ENCODE peak calls at places on chromosomes 5 and 9, in nine cellular contexts. Y is lower lobe of right lung, K is bronchial epithelial cell, L is sigmoid colon, O is SJCRH30, H is tibial artery, V is cardiac muscle cell, I is skeletal muscle cell, W is fibroblast of lung. C is an unnamed sample.

GRCh38 chr5:34736445-34737119 is 80.5 kb downstream of the RAI14 start:
- DNase-seq in Y (no peak), K (peak), L (no peak), O (no peak), H (no peak), V (no peak), I (no peak), W (no peak), C (no peak)

GRCh38 chr5:17169507-17169906 is 47.9 kb upstream of the BASP1 start:
- DNase-seq in Y (no peak), K (peak), L (no peak), O (no peak), H (no peak), V (no peak), I (no peak), W (peak), C (no peak)

GRCh38 chr5:166178681-166179080 is 2112.8 kb upstream of the WWC1 start:
- DNase-seq in Y (no peak), K (no peak), L (no peak), O (no peak), H (no peak), V (no peak), I (no peak), W (no peak), C (no peak)

GRCh38 chr5:110726249-110727024 is at the start of gene TMEM232:
- DNase-seq in Y (peak), K (peak), L (peak), O (peak), H (peak), V (peak), I (peak), W (peak), C (peak)

GRCh38 chr5:178078197-178078995 is 34.9 kb upstream of the N4BP3 start:
- DNase-seq in Y (no peak), K (peak), L (no peak), O (peak), H (no peak), V (no peak), I (no peak), W (peak), C (no peak)

GRCh38 chr5:64180661-64181343 is 15.2 kb downstream of the RNF180 start:
- DNase-seq in Y (no peak), K (peak), L (no peak), O (no peak), H (peak), V (no peak), I (no peak), W (no peak), C (no peak)

GRCh38 chr9:133786371-133786753 is 48.2 kb upstream of the SARDH start:
- DNase-seq in Y (no peak), K (no peak), L (no peak), O (no peak), H (no peak), V (no peak), I (no peak), W (no peak), C (no peak)

GRCh38 chr9:7710686-7711085 is 88.9 kb downstream of the DMAC1 start:
- DNase-seq in Y (no peak), K (no peak), L (no peak), O (peak), H (no peak), V (no peak), I (no peak), W (no peak), C (no peak)

GRCh38 chr5:115379622-115380344 is 83.3 kb upstream of the CCDC112 start:
- DNase-seq in Y (no peak), K (peak), L (no peak), O (peak), H (no peak), V (no peak), I (no peak), W (no peak), C (no peak)

GRCh38 chr5:95901676-95902646 is 59.7 kb downstream of the ELL2 start:
- DNase-seq in Y (no peak), K (peak), L (no peak), O (no peak), H (no peak), V (no peak), I (peak), W (peak), C (no peak)

GRCh38 chr9:93776873-93777272 is 178.3 kb downstream of the BARX1 start:
- DNase-seq in Y (no peak), K (no peak), L (no peak), O (no peak), H (no peak), V (no peak), I (no peak), W (no peak), C (no peak)

GRCh38 chr5:31918739-31919138 is 255.4 kb downstream of the GOLPH3 start:
- DNase-seq in Y (no peak), K (no peak), L (no peak), O (no peak), H (no peak), V (no peak), I (no peak), W (no peak), C (no peak)

GRCh38 chr5:134079748-134080581 is 34.5 kb upstream of the TCF7 start:
- DNase-seq in Y (no peak), K (no peak), L (peak), O (no peak), H (no peak), V (no peak), I (no peak), W (no peak), C (no peak)

GRCh38 chr5:135822286-135822685 is 12.2 kb upstream of the SLC25A48 start:
- DNase-seq in Y (no peak), K (no peak), L (no peak), O (no peak), H (no peak), V (no peak), I (no peak), W (no peak), C (no peak)

GRCh38 chr9:2072752-2073405 is 57.7 kb downstream of the SMARCA2 start:
- DNase-seq in Y (no peak), K (no peak), L (no peak), O (no peak), H (no peak), V (no peak), I (no peak), W (no peak), C (no peak)

GRCh38 chr9:128556276-128556675 is 3.9 kb downstream of the SPTAN1 start:
- DNase-seq in Y (no peak), K (peak), L (no peak), O (no peak), H (no peak), V (no peak), I (no peak), W (no peak), C (no peak)

GRCh38 chr5:14464101-14464500 is 117.5 kb upstream of the OTULINL start:
- DNase-seq in Y (no peak), K (no peak), L (no peak), O (no peak), H (no peak), V (no peak), I (no peak), W (no peak), C (no peak)

GRCh38 chr9:15584383-15584782 is 31.5 kb downstream of the CCDC171 start:
- DNase-seq in Y (no peak), K (no peak), L (no peak), O (no peak), H (no peak), V (no peak), I (no peak), W (no peak), C (no peak)

GRCh38 chr9:107161338-107161737 is 121.7 kb upstream of the RAD23B start:
- DNase-seq in Y (no peak), K (no peak), L (no peak), O (no peak), H (no peak), V (no peak), I (no peak), W (no peak), C (no peak)

GRCh38 chr5:94689871-94690270 is 71.4 kb downstream of the SLF1 start:
- DNase-seq in Y (no peak), K (no peak), L (no peak), O (no peak), H (no peak), V (no peak), I (no peak), W (peak), C (no peak)

GRCh38 chr5:151719228-151719861 is 32.6 kb upstream of the SPARC start:
- DNase-seq in Y (no peak), K (no peak), L (no peak), O (peak), H (no peak), V (no peak), I (no peak), W (peak), C (no peak)

GRCh38 chr9:95449016-95449415 is 67.8 kb downstream of the PTCH1 start:
- DNase-seq in Y (no peak), K (no peak), L (no peak), O (no peak), H (no peak), V (no peak), I (no peak), W (no peak), C (no peak)

GRCh38 chr9:95446984-95447383 is 69.8 kb downstream of the PTCH1 start:
- DNase-seq in Y (no peak), K (no peak), L (no peak), O (no peak), H (no peak), V (no peak), I (no peak), W (no peak), C (no peak)

GRCh38 chr9:95447660-95448420 is 68.9 kb downstream of the PTCH1 start:
- DNase-seq in Y (no peak), K (no peak), L (no peak), O (peak), H (no peak), V (peak), I (no peak), W (no peak), C (no peak)

GRCh38 chr9:95452176-95452575 is 64.6 kb downstream of the PTCH1 start:
- DNase-seq in Y (no peak), K (no peak), L (no peak), O (no peak), H (no peak), V (no peak), I (no peak), W (no peak), C (no peak)

DNA sequence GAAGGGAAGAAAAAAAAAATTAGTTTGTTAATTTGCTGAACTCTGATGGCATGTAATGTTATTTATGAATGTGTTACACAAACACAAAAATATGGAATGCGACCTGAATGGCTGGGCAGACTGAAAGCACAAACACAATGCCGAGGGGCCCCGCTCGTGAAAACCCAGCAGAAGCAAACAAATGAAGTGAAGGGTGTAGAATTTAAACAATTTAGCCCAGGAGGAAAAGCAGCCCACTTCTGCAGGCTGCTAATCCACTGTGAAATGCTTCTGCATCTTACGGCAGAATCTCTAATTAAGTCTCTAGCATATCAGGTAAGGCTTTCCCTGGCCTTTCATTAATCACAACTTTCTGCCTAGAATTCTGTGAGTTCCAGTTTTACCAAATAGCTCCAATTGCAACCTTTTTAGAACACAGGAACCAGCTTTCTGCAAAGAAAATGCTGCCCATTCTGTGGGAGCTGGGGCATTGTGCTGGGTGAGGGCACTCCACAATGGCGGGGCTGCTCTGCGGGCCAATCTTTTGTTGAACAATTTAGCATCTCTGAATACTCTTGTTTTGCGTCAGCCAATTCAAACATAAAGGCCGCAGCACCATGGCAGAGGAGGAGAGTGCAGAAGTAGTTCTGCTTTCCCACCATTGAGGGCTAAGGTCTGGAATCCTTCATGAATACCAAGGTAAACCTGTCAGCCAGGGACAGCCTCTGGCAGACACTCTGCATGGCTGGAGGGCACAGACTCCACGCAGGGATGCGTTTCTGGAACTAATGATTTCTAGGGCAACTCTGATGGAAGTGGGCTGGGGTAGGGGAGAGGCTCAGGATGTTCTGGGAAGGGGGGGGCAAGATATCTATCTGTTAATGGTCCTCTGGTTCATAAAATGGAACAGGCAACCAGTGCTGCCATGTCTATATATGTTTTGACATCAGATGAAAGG is 66.3 kb downstream of the PTCH1 start:
- DNase-seq in Y (no peak), K (no peak), L (peak), O (no peak), H (no peak), V (peak), I (no peak), W (no peak), C (no peak)
- H3K4me3 ChIP-seq in Y (no peak), K (no peak), L (no peak), O (no peak), H (no peak), V (no peak), I (no peak), W (no peak), C (no peak)

DNA sequence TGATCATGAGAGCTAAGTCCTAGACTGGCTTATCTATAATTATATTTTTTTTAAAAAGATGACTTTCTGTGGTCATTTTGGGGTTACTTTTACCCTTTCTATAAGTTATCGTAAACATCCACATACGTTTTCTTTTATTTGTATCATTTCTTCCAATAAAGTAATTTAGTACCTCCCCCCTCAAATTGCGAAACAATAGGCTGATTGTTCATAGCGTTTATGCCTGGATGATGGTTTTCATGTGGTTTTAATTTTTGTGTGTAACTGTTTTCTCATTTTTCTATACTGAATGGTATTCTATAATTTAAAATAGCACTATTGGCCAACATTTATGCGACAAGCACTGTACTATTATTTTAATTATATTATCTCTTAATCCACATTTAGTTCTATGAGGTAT is 44.5 kb downstream of the SMC5 start:
- DNase-seq in Y (no peak), K (no peak), L (no peak), O (no peak), H (no peak), V (no peak), I (no peak), W (peak), C (no peak)
- H3K4me3 ChIP-seq in Y (no peak), K (no peak), L (no peak), O (no peak), H (no peak), V (no peak), I (no peak), W (no peak), C (no peak)

DNA sequence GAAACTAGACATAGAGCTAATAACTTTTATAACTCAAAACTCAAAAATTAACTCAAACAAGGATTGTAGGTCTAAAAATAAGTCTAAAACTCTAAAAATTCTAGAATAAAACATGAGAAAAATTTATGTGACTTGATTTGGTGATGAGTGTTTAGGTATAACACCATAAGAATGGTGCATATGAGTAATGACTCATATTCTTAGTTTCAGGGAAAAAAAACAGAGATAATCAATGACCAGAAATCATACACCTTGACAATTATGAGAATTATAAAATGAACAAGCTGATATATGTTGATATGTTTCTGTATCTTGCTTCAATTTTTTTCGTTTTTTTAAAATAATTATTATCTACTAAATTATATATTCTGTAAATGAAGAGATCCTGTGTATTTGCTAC is 541.2 kb downstream of the PTPRD start:
- DNase-seq in Y (no peak), K (no peak), L (no peak), O (no peak), H (no peak), V (no peak), I (no peak), W (no peak), C (no peak)
- H3K4me3 ChIP-seq in Y (no peak), K (no peak), L (no peak), O (no peak), H (no peak), V (no peak), I (no peak), W (no peak), C (no peak)

GRCh38 chr9:124658165-124659017 is 112.7 kb downstream of the NR6A1 start:
- DNase-seq in Y (peak), K (peak), L (peak), O (peak), H (peak), V (peak), I (peak), W (peak), C (peak)
- H3K4me3 ChIP-seq in Y (peak), K (peak), L (peak), O (peak), H (peak), V (peak), I (peak), W (peak), C (peak)

GRCh38 chr5:332843-333242 is 11.3 kb downstream of the AHRR start:
- DNase-seq in Y (no peak), K (no peak), L (no peak), O (no peak), H (no peak), V (no peak), I (no peak), W (no peak), C (no peak)
- H3K4me3 ChIP-seq in Y (no peak), K (no peak), L (no peak), O (no peak), H (no peak), V (no peak), I (no peak), W (no peak), C (no peak)

DNA sequence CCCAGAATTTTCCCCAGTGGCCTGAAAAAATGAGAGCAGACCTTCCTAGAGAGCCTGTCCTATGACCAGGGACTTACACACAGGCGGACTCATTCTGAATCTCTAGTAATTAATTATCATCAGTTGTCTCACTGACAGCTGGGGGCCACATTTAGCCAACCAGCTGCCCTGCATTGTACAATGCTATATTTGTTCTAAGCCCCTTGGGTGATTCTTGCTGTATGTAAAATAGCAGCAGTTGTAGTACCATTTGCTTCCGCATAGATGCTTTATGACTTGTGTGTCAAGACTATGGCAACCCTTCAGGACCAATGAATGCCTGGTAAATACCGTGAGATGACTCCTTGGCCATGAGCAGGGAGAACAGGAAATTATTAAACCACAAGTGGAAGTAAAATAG is 415.4 kb upstream of the SEMA6A start:
- DNase-seq in Y (no peak), K (no peak), L (no peak), O (peak), H (no peak), V (peak), I (peak), W (no peak), C (no peak)
- H3K4me3 ChIP-seq in Y (no peak), K (no peak), L (no peak), O (no peak), H (no peak), V (no peak), I (no peak), W (no peak), C (no peak)

DNA sequence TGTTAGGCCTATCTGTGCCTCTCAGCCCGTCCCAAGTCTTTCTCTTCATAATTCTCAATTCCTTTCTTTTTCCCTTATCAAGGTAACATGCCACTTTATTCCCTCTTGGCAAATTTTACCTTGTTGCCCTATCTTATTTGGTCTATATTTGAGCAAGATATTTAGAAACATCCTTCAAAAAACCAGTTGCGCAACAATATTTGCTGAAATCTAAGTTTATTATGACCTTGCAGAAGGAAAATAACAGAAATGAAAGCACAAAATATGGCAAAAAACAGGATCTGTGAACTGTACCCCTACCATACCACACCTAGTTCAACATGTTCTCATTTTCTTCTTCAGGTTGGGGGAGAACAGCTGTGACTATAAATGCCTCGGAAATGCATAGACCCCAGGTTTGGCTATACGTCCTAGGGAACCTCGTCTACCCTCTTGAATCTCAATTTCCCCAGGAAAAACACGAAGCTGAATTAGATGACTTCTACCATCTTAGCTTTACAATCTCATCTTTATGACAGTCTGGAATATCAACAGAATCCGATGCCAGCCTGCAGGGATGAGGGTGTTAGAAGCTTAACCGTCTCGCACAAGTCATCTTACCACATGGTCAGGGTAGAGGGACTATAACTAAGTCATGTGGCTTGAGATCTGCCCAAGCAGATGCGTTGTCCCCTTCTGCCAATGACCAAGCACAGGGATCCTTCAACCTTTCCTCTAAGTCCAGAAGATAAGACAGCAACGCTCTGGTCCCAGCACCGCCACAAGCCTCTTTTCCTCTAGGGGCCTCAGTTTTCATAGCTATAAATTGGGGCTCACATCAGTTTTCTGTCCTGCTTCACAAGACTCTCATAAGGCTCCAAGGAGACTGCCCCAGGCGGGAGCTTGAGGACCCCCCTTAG is 1.3 kb downstream of the LCP2 start:
- DNase-seq in Y (no peak), K (no peak), L (peak), O (no peak), H (no peak), V (no peak), I (no peak), W (no peak), C (no peak)
- H3K4me3 ChIP-seq in Y (peak), K (no peak), L (peak), O (no peak), H (peak), V (no peak), I (no peak), W (no peak), C (peak)

GRCh38 chr5:949815-950560 is 57.3 kb downstream of the TRIP13 start:
- DNase-seq in Y (no peak), K (no peak), L (no peak), O (no peak), H (no peak), V (no peak), I (no peak), W (no peak), C (no peak)

GRCh38 chr5:952597-953271 is 55.9 kb upstream of the NKD2 start:
- DNase-seq in Y (no peak), K (no peak), L (no peak), O (no peak), H (no peak), V (peak), I (no peak), W (no peak), C (no peak)

GRCh38 chr5:949275-949543 is 56.5 kb downstream of the TRIP13 start:
- DNase-seq in Y (no peak), K (no peak), L (no peak), O (no peak), H (no peak), V (no peak), I (no peak), W (no peak), C (no peak)

GRCh38 chr5:953535-954449 is 54.8 kb upstream of the NKD2 start:
- DNase-seq in Y (no peak), K (no peak), L (no peak), O (no peak), H (peak), V (no peak), I (no peak), W (no peak), C (peak)

GRCh38 chr5:951940-952596 is 56.5 kb upstream of the NKD2 start:
- DNase-seq in Y (no peak), K (no peak), L (no peak), O (no peak), H (no peak), V (no peak), I (no peak), W (no peak), C (no peak)
- H3K4me3 ChIP-seq in Y (no peak), K (no peak), L (no peak), O (no peak), H (no peak), V (no peak), I (no peak), W (no peak), C (no peak)

GRCh38 chr5:141001466-141001853 is 35.2 kb downstream of the PCDHAC2 start:
- DNase-seq in Y (peak), K (peak), L (no peak), O (peak), H (no peak), V (peak), I (no peak), W (no peak), C (no peak)
- H3K4me3 ChIP-seq in Y (peak), K (peak), L (peak), O (peak), H (peak), V (peak), I (no peak), W (no peak), C (peak)